ENCODE peak calls at places on chromosome 9, in seven cellular contexts. A, Y, F, R, X, W and Q are unnamed samples.

GRCh38 chr9:132631280-132631679 is 38.5 kb downstream of the DDX31 start:
- DNase-seq in A (no peak), Y (no peak), X (no peak), F (peak; percentile 20), W (no peak), R (peak; percentile 53), Q (no peak)

GRCh38 chr9:127869310-127870152 is 7.9 kb downstream of the AK1 start:
- DNase-seq in Y (peak; percentile 71), W (peak; percentile 8), F (peak; percentile 36), A (peak; percentile 42), R (peak; percentile 70), X (peak; percentile 94), Q (peak; percentile 94)

GRCh38 chr9:2192356-2192979 is 177.3 kb downstream of the SMARCA2 start:
- DNase-seq in F (no peak), Y (no peak), R (no peak), A (no peak), W (no peak), X (no peak), Q (no peak)

GRCh38 chr9:127658431-127658830 is 46.4 kb downstream of the STXBP1 start:
- DNase-seq in A (no peak), W (no peak), F (no peak), Y (no peak), X (no peak), R (no peak), Q (no peak)

GRCh38 chr9:81361311-81361710 is 328.0 kb downstream of the TLE1 start:
- DNase-seq in X (no peak), Y (no peak), W (no peak), A (no peak), R (no peak), F (no peak), Q (no peak)

GRCh38 chr9:104854613-104855012 is 73.3 kb downstream of the ABCA1 start:
- DNase-seq in W (no peak), Y (no peak), X (no peak), R (no peak), F (no peak), A (no peak), Q (no peak)

GRCh38 chr9:136799079-136799853 is 3.1 kb downstream of the CCDC183 start:
- DNase-seq in R (no peak), F (no peak), Y (no peak), A (no peak), W (no peak), X (no peak), Q (no peak)

GRCh38 chr9:110745656-110746055 is 77.1 kb downstream of the MUSK start:
- DNase-seq in R (peak; percentile 31), F (no peak), Y (no peak), W (no peak), X (no peak), A (no peak), Q (no peak)

GRCh38 chr9:73643379-73644013 is 491.8 kb downstream of the ANXA1 start:
- DNase-seq in R (no peak), X (no peak), F (no peak), Y (no peak), W (peak; percentile 1), A (no peak), Q (no peak)

GRCh38 chr9:106179181-106179580 is 484.8 kb downstream of the TMEM38B start:
- DNase-seq in Y (no peak), F (no peak), X (no peak), A (no peak), W (no peak), R (no peak), Q (no peak)

GRCh38 chr9:83570359-83570758 is 32.2 kb upstream of the FRMD3 start:
- DNase-seq in Y (no peak), R (peak; percentile 6), W (no peak), F (no peak), A (no peak), X (no peak), Q (no peak)

GRCh38 chr9:136326777-136327312 is 494 bp upstream of the GPSM1 start:
- DNase-seq in A (no peak), F (no peak), R (no peak), Y (no peak), W (no peak), X (no peak), Q (no peak)

GRCh38 chr9:132973713-132974112 is 4.8 kb upstream of the GFI1B start:
- DNase-seq in A (no peak), R (peak; percentile 11), X (no peak), W (no peak), F (no peak), Y (no peak), Q (no peak)

GRCh38 chr9:125296843-125297372 is 35.3 kb downstream of the GAPVD1 start:
- DNase-seq in A (no peak), W (no peak), F (no peak), Y (no peak), R (no peak), X (no peak), Q (no peak)

GRCh38 chr9:33447404-33448158 is at the start of gene AQP3:
- DNase-seq in X (peak; percentile 74), W (no peak), R (peak; percentile 21), F (no peak), Y (peak; percentile 12), A (peak; percentile 68), Q (no peak)

GRCh38 chr9:18357321-18357720 is 116.6 kb upstream of the ADAMTSL1 start:
- DNase-seq in W (no peak), A (no peak), F (no peak), Y (no peak), R (no peak), X (no peak), Q (no peak)

GRCh38 chr9:105608685-105609598 is 51.0 kb downstream of the FKTN start:
- DNase-seq in R (peak; percentile 45), X (no peak), W (no peak), A (no peak), Y (no peak), F (peak; percentile 11), Q (no peak)

GRCh38 chr9:89770779-89771178 is 166.0 kb downstream of the GADD45G start:
- DNase-seq in X (no peak), W (no peak), R (no peak), F (no peak), A (no peak), Y (no peak), Q (no peak)

GRCh38 chr9:127293767-127294166 is 29.2 kb downstream of the GARNL3 start:
- DNase-seq in X (no peak), W (no peak), F (no peak), A (no peak), R (no peak), Y (no peak), Q (no peak)

GRCh38 chr9:98081477-98082219 is 25.1 kb downstream of the NANS start:
- DNase-seq in W (no peak), F (no peak), X (peak; percentile 59), R (peak; percentile 60), Y (no peak), A (no peak), Q (no peak)

GRCh38 chr9:89969156-89969566 is 364.3 kb downstream of the GADD45G start:
- DNase-seq in X (no peak), A (no peak), Y (no peak), W (no peak), R (no peak), F (no peak), Q (no peak)

GRCh38 chr9:91045036-91045435 is 243.4 kb downstream of the SYK start:
- DNase-seq in A (no peak), W (no peak), X (no peak), R (no peak), Y (no peak), F (no peak), Q (peak; percentile 44)

GRCh38 chr9:135107592-135108235 is 20.2 kb downstream of the OLFM1 start:
- DNase-seq in X (no peak), Y (no peak), R (no peak), F (no peak), W (no peak), A (no peak), Q (no peak)

GRCh38 chr9:126756876-126757415 is 47.9 kb upstream of the ZBTB43 start:
- DNase-seq in Y (no peak), A (no peak), F (no peak), W (no peak), X (no peak), R (no peak), Q (no peak)

GRCh38 chr9:137798142-137798541 is 79.4 kb upstream of the CACNA1B start:
- DNase-seq in Y (no peak), F (no peak), R (no peak), X (no peak), A (no peak), W (no peak), Q (no peak)

GRCh38 chr9:89659473-89660256 is 54.9 kb downstream of the GADD45G start:
- DNase-seq in R (no peak), Y (no peak), A (no peak), F (no peak), X (no peak), W (no peak), Q (no peak)

GRCh38 chr9:87194471-87194870 is 247.2 kb upstream of the GAS1 start:
- DNase-seq in X (no peak), F (peak; percentile 29), Y (no peak), W (no peak), R (peak; percentile 93), A (no peak), Q (no peak)

GRCh38 chr9:136095028-136095494 is at the start of gene NACC2:
- DNase-seq in F (no peak), W (no peak), X (peak; percentile 53), Y (peak; percentile 39), R (peak; percentile 66), A (no peak), Q (peak; percentile 75)

GRCh38 chr9:12469084-12469483 is 224.1 kb upstream of the TYRP1 start:
- DNase-seq in Y (no peak), R (no peak), A (no peak), F (no peak), X (no peak), W (no peak), Q (no peak)